ENCODE peak calls at places on chromosomes 2 and 18, in nine cellular contexts. I, O, K, Z, R, X, P, V and F are unnamed samples.

GRCh38 chr2:197378494-197378972 is 56.3 kb downstream of the SF3B1 start:
- DNase-seq in I (no peak), O (peak), K (peak), Z (peak), R (peak), X (peak), P (peak), V (peak), F (no peak)

GRCh38 chr2:74843371-74844298 is 9.7 kb downstream of the HK2 start:
- DNase-seq in I (no peak), O (peak), K (no peak), Z (peak), R (peak), X (no peak), P (no peak), V (peak), F (no peak)

GRCh38 chr2:65700004-65700651 is 267.7 kb upstream of the SPRED2 start:
- DNase-seq in I (no peak), O (no peak), K (no peak), Z (no peak), R (no peak), X (no peak), P (no peak), V (peak), F (no peak)

GRCh38 chr2:212995920-212996319 is 155.5 kb downstream of the IKZF2 start:
- DNase-seq in I (no peak), O (peak), K (no peak), Z (peak), R (no peak), X (no peak), P (no peak), V (no peak), F (no peak)

GRCh38 chr2:166229678-166230023 is 101.8 kb upstream of the SCN1A start:
- DNase-seq in I (no peak), O (no peak), K (no peak), Z (no peak), R (peak), X (no peak), P (no peak), V (no peak), F (no peak)

GRCh38 chr2:27681844-27682243 is 18.2 kb downstream of the SLC4A1AP start:
- DNase-seq in I (no peak), O (peak), K (no peak), Z (peak), R (peak), X (no peak), P (no peak), V (no peak), F (no peak)

GRCh38 chr18:644395-645004 is 13.0 kb upstream of the TYMS start:
- DNase-seq in I (no peak), O (no peak), K (no peak), Z (peak), R (no peak), X (no peak), P (no peak), V (no peak), F (no peak)

GRCh38 chr2:9538000-9538507 is 17.6 kb downstream of the ADAM17 start:
- DNase-seq in I (no peak), O (peak), K (no peak), Z (peak), R (no peak), X (no peak), P (no peak), V (peak), F (no peak)

GRCh38 chr18:32937007-32937540 is 164.3 kb upstream of the KLHL14 start:
- DNase-seq in I (no peak), O (no peak), K (no peak), Z (no peak), R (no peak), X (no peak), P (no peak), V (no peak), F (no peak)

GRCh38 chr2:222791946-222792649 is 68.7 kb upstream of the ACSL3 start:
- DNase-seq in I (peak), O (peak), K (no peak), Z (no peak), R (no peak), X (no peak), P (no peak), V (no peak), F (no peak)

GRCh38 chr2:100879296-100879695 is 59.4 kb downstream of the NPAS2 start:
- DNase-seq in I (no peak), O (no peak), K (no peak), Z (no peak), R (no peak), X (no peak), P (no peak), V (no peak), F (no peak)

GRCh38 chr18:45722899-45723298 is 1.1 kb upstream of the SLC14A1 start:
- DNase-seq in I (peak), O (no peak), K (peak), Z (peak), R (peak), X (peak), P (peak), V (peak), F (no peak)

GRCh38 chr2:69780907-69781306 is 39.0 kb downstream of the ANXA4 start:
- DNase-seq in I (no peak), O (no peak), K (no peak), Z (no peak), R (no peak), X (no peak), P (no peak), V (no peak), F (no peak)

GRCh38 chr2:167681646-167682045 is 565.7 kb downstream of the STK39 start:
- DNase-seq in I (no peak), O (no peak), K (no peak), Z (no peak), R (no peak), X (no peak), P (no peak), V (no peak), F (no peak)

GRCh38 chr2:207621640-207622039 is 3.6 kb downstream of the METTL21A start:
- DNase-seq in I (no peak), O (no peak), K (no peak), Z (no peak), R (no peak), X (no peak), P (no peak), V (peak), F (no peak)

GRCh38 chr2:161938335-161938734 is 135.7 kb downstream of the DPP4 start:
- DNase-seq in I (no peak), O (no peak), K (no peak), Z (no peak), R (no peak), X (no peak), P (no peak), V (no peak), F (no peak)

GRCh38 chr2:241496904-241497877 is 11.2 kb downstream of the STK25 start:
- DNase-seq in I (no peak), O (no peak), K (no peak), Z (no peak), R (no peak), X (no peak), P (no peak), V (no peak), F (no peak)

GRCh38 chr18:74040459-74041332 is 106.9 kb downstream of the FBXO15 start:
- DNase-seq in I (peak), O (no peak), K (no peak), Z (peak), R (peak), X (peak), P (peak), V (peak), F (no peak)